ENCODE peak calls at places on chromosomes 1 and 21, in four cellular contexts. W is CD8-positive, alpha-beta memory T cell; T is BE2C; C is naive thymus-derived CD8-positive, alpha-beta T cell. K is an unnamed sample.

GRCh38 chr1:219813344-219813743 is 115.0 kb downstream of the SLC30A10 start:
- DNase-seq in W (no peak), T (no peak), C (no peak), K (no peak)

GRCh38 chr1:43604192-43604591 is 45.8 kb upstream of the KDM4A start:
- DNase-seq in W (no peak), T (no peak), C (no peak), K (no peak)

GRCh38 chr1:47655521-47656300 is 217.9 kb downstream of the FOXD2 start:
- DNase-seq in W (no peak), T (no peak), C (no peak), K (no peak)

GRCh38 chr1:204196068-204196795 is at the start of gene KISS1:
- DNase-seq in W (no peak), T (no peak), C (no peak), K (no peak)

GRCh38 chr1:62076286-62076685 is 118.4 kb upstream of the L1TD1 start:
- DNase-seq in W (no peak), T (peak; percentile 10), C (no peak), K (no peak)

GRCh38 chr21:31115249-31115648 is 77.0 kb upstream of the KRTAP19-8 start:
- DNase-seq in W (no peak), T (no peak), C (no peak), K (no peak)

GRCh38 chr1:34529935-34530859 is 224.7 kb upstream of the GJB5 start:
- DNase-seq in W (no peak), T (no peak), C (no peak), K (no peak)

GRCh38 chr1:98661544-98662353 is at the start of gene SNX7:
- DNase-seq in W (no peak), T (peak; percentile 93), C (no peak), K (no peak)

GRCh38 chr1:46550751-46551231 is 656 bp downstream of the KNCN start:
- DNase-seq in W (no peak), T (no peak), C (no peak), K (no peak)

GRCh38 chr1:51158263-51158662 is 56.2 kb downstream of the C1orf185 start:
- DNase-seq in W (no peak), T (no peak), C (no peak), K (no peak)

GRCh38 chr1:15531682-15532081 is 5.0 kb downstream of the DNAJC16 start:
- DNase-seq in W (no peak), T (no peak), C (no peak), K (no peak)

GRCh38 chr1:29711582-29712274 is 475.4 kb downstream of the PTPRU start:
- DNase-seq in W (no peak), T (no peak), C (no peak), K (no peak)

GRCh38 chr1:24643362-24644346 is 552 bp downstream of the SRRM1 start:
- DNase-seq in W (peak; percentile 6), T (no peak), C (no peak), K (peak; percentile 38)